ENCODE peak calls at places on chromosomes 12 and 14, in eight cellular contexts. One of them, this sample, is unnamed.

GRCh38 chr12:50550530-50551223 is 45.9 kb downstream of the DIP2B start:
- DNase-seq in cardiac muscle cell: no peak
- DNase-seq in mesendoderm: no peak
- DNase-seq in uterus: peak
- DNase-seq in astrocyte: peak
- DNase-seq in WERI-Rb-1: no peak
- DNase-seq in naive thymus-derived CD4-positive, alpha-beta T cell: no peak
- DNase-seq in body of pancreas: peak
- DNase-seq in this sample: no peak

GRCh38 chr12:6827437-6827894 is 741 bp upstream of the P3H3 start:
- DNase-seq in cardiac muscle cell: peak
- DNase-seq in mesendoderm: peak
- DNase-seq in uterus: peak
- DNase-seq in astrocyte: peak
- DNase-seq in WERI-Rb-1: peak
- DNase-seq in naive thymus-derived CD4-positive, alpha-beta T cell: no peak
- DNase-seq in body of pancreas: peak
- DNase-seq in this sample: peak

GRCh38 chr12:57583008-57583831 is 7.8 kb upstream of the PIP4K2C start:
- DNase-seq in cardiac muscle cell: peak
- DNase-seq in mesendoderm: peak
- DNase-seq in uterus: peak
- DNase-seq in astrocyte: peak
- DNase-seq in WERI-Rb-1: peak
- DNase-seq in naive thymus-derived CD4-positive, alpha-beta T cell: peak
- DNase-seq in body of pancreas: peak
- DNase-seq in this sample: peak

GRCh38 chr14:51443195-51444018 is 203.4 kb downstream of the TMX1 start:
- DNase-seq in cardiac muscle cell: no peak
- DNase-seq in mesendoderm: no peak
- DNase-seq in uterus: no peak
- DNase-seq in astrocyte: peak
- DNase-seq in WERI-Rb-1: no peak
- DNase-seq in naive thymus-derived CD4-positive, alpha-beta T cell: no peak
- DNase-seq in body of pancreas: no peak
- DNase-seq in this sample: no peak

GRCh38 chr14:75711134-75711795 is 50.2 kb downstream of the TTLL5 start:
- DNase-seq in cardiac muscle cell: peak
- DNase-seq in mesendoderm: peak
- DNase-seq in uterus: peak
- DNase-seq in astrocyte: peak
- DNase-seq in WERI-Rb-1: peak
- DNase-seq in naive thymus-derived CD4-positive, alpha-beta T cell: no peak
- DNase-seq in body of pancreas: peak
- DNase-seq in this sample: peak

GRCh38 chr14:65866422-65866821 is 453.9 kb downstream of the FUT8 start:
- DNase-seq in cardiac muscle cell: no peak
- DNase-seq in mesendoderm: no peak
- DNase-seq in uterus: no peak
- DNase-seq in astrocyte: no peak
- DNase-seq in WERI-Rb-1: no peak
- DNase-seq in naive thymus-derived CD4-positive, alpha-beta T cell: no peak
- DNase-seq in body of pancreas: no peak
- DNase-seq in this sample: no peak

GRCh38 chr12:110776410-110776809 is 33.7 kb upstream of the PPP1CC start:
- DNase-seq in cardiac muscle cell: no peak
- DNase-seq in mesendoderm: no peak
- DNase-seq in uterus: no peak
- DNase-seq in astrocyte: no peak
- DNase-seq in WERI-Rb-1: no peak
- DNase-seq in naive thymus-derived CD4-positive, alpha-beta T cell: no peak
- DNase-seq in body of pancreas: no peak
- DNase-seq in this sample: no peak

GRCh38 chr12:2902287-2902880 is 11.7 kb downstream of the TULP3 start:
- DNase-seq in cardiac muscle cell: peak
- DNase-seq in mesendoderm: peak
- DNase-seq in uterus: peak
- DNase-seq in astrocyte: peak
- DNase-seq in WERI-Rb-1: no peak
- DNase-seq in naive thymus-derived CD4-positive, alpha-beta T cell: no peak
- DNase-seq in body of pancreas: peak
- DNase-seq in this sample: peak

GRCh38 chr12:71371132-71371531 is 68.5 kb upstream of the LGR5 start:
- DNase-seq in cardiac muscle cell: no peak
- DNase-seq in mesendoderm: peak
- DNase-seq in uterus: no peak
- DNase-seq in astrocyte: no peak
- DNase-seq in WERI-Rb-1: no peak
- DNase-seq in naive thymus-derived CD4-positive, alpha-beta T cell: no peak
- DNase-seq in body of pancreas: no peak
- DNase-seq in this sample: no peak

GRCh38 chr12:57258977-57259970 is 8.3 kb upstream of the STAC3 start:
- DNase-seq in cardiac muscle cell: no peak
- DNase-seq in mesendoderm: no peak
- DNase-seq in uterus: no peak
- DNase-seq in astrocyte: peak
- DNase-seq in WERI-Rb-1: no peak
- DNase-seq in naive thymus-derived CD4-positive, alpha-beta T cell: no peak
- DNase-seq in body of pancreas: peak
- DNase-seq in this sample: no peak

GRCh38 chr12:63826002-63826585 is 18.4 kb upstream of the SRGAP1 start:
- DNase-seq in cardiac muscle cell: peak
- DNase-seq in mesendoderm: peak
- DNase-seq in uterus: no peak
- DNase-seq in astrocyte: peak
- DNase-seq in WERI-Rb-1: no peak
- DNase-seq in naive thymus-derived CD4-positive, alpha-beta T cell: no peak
- DNase-seq in body of pancreas: peak
- DNase-seq in this sample: no peak

GRCh38 chr14:75531256-75531655 is 9.0 kb downstream of the BATF start:
- DNase-seq in cardiac muscle cell: peak
- DNase-seq in mesendoderm: no peak
- DNase-seq in uterus: no peak
- DNase-seq in astrocyte: no peak
- DNase-seq in WERI-Rb-1: no peak
- DNase-seq in naive thymus-derived CD4-positive, alpha-beta T cell: no peak
- DNase-seq in body of pancreas: no peak
- DNase-seq in this sample: no peak

DNA sequence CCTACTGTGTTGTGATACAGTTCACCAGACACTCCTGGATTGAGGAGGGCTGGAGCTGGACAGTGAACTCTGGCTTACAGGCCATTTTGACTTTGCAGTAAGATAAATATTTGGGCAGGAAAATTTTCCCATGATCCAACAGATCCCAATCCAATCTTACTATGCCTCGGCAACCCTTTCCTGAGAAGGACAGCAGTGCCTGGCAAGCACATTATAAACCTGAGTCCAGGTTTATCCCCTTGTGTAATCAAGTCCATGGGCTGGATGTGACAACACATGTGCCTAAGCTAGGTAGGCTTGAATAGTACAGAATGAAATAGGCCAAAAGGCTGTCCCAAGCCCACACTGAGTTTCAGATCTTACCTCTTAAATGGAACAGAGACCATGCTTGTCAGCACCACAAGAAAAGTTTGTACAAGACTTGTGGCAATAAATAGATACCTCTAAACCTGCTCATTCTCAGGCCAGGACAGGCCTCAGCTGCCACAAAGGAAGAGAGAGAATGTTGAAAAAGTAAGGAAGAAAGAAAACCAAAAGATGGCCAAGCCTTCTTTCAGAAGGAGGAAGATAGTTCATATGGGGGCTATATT is 34.9 kb downstream of the CREBL2 start:
- DNase-seq in cardiac muscle cell: no peak
- DNase-seq in mesendoderm: no peak
- DNase-seq in uterus: no peak
- DNase-seq in astrocyte: no peak
- DNase-seq in WERI-Rb-1: no peak
- DNase-seq in naive thymus-derived CD4-positive, alpha-beta T cell: no peak
- DNase-seq in body of pancreas: no peak
- DNase-seq in this sample: no peak
- H3K27ac ChIP-seq in cardiac muscle cell: no peak
- H3K27ac ChIP-seq in mesendoderm: no peak
- H3K27ac ChIP-seq in uterus: no peak
- H3K27ac ChIP-seq in astrocyte: peak
- H3K27ac ChIP-seq in WERI-Rb-1: no peak
- H3K27ac ChIP-seq in naive thymus-derived CD4-positive, alpha-beta T cell: no peak
- H3K27ac ChIP-seq in body of pancreas: no peak
- H3K27ac ChIP-seq in this sample: no peak

DNA sequence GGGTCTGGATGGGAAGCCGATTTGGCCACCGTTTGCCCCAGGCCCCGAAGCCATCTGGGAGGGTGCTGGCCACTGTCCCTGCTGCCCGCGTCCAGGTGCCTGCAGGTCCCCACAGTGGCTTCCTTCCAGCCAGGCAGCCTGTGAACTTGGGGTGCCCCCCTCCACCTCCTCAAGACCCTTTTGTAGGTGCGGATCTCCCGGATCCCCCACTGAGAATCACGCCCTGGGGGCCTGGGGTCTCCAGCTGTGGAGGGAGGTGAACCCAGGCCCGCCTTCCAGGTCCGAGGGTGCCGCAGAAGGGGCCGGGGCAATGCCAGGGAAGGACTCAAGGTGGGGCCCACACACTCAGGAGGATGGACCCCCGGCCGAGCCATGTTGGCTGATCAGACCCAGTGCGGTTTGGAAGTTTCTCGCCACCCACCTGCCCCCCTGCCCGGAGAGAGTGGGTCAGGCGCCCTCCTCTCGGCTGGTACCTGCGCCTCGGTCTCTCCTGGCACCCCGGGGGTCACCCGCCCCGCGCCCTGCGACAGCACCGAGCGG is 1.7 kb downstream of the MMP17 start:
- DNase-seq in cardiac muscle cell: no peak
- DNase-seq in mesendoderm: peak
- DNase-seq in uterus: no peak
- DNase-seq in astrocyte: no peak
- DNase-seq in WERI-Rb-1: no peak
- DNase-seq in naive thymus-derived CD4-positive, alpha-beta T cell: no peak
- DNase-seq in body of pancreas: no peak
- DNase-seq in this sample: no peak
- H3K27ac ChIP-seq in cardiac muscle cell: no peak
- H3K27ac ChIP-seq in mesendoderm: no peak
- H3K27ac ChIP-seq in uterus: peak
- H3K27ac ChIP-seq in astrocyte: no peak
- H3K27ac ChIP-seq in WERI-Rb-1: peak
- H3K27ac ChIP-seq in naive thymus-derived CD4-positive, alpha-beta T cell: no peak
- H3K27ac ChIP-seq in body of pancreas: no peak
- H3K27ac ChIP-seq in this sample: peak

GRCh38 chr12:42631507-42631906 is 42.0 kb upstream of the PRICKLE1 start:
- DNase-seq in cardiac muscle cell: no peak
- DNase-seq in mesendoderm: no peak
- DNase-seq in uterus: no peak
- DNase-seq in astrocyte: no peak
- DNase-seq in WERI-Rb-1: no peak
- DNase-seq in naive thymus-derived CD4-positive, alpha-beta T cell: no peak
- DNase-seq in body of pancreas: no peak
- DNase-seq in this sample: no peak

GRCh38 chr12:42630323-42630722 is 40.8 kb upstream of the PRICKLE1 start:
- DNase-seq in cardiac muscle cell: no peak
- DNase-seq in mesendoderm: no peak
- DNase-seq in uterus: no peak
- DNase-seq in astrocyte: no peak
- DNase-seq in WERI-Rb-1: no peak
- DNase-seq in naive thymus-derived CD4-positive, alpha-beta T cell: no peak
- DNase-seq in body of pancreas: no peak
- DNase-seq in this sample: no peak

GRCh38 chr12:42625611-42626010 is 36.1 kb upstream of the PRICKLE1 start:
- DNase-seq in cardiac muscle cell: no peak
- DNase-seq in mesendoderm: no peak
- DNase-seq in uterus: no peak
- DNase-seq in astrocyte: no peak
- DNase-seq in WERI-Rb-1: no peak
- DNase-seq in naive thymus-derived CD4-positive, alpha-beta T cell: no peak
- DNase-seq in body of pancreas: no peak
- DNase-seq in this sample: no peak
- H3K27ac ChIP-seq in cardiac muscle cell: no peak
- H3K27ac ChIP-seq in mesendoderm: no peak
- H3K27ac ChIP-seq in uterus: no peak
- H3K27ac ChIP-seq in astrocyte: no peak
- H3K27ac ChIP-seq in WERI-Rb-1: no peak
- H3K27ac ChIP-seq in naive thymus-derived CD4-positive, alpha-beta T cell: no peak
- H3K27ac ChIP-seq in body of pancreas: no peak
- H3K27ac ChIP-seq in this sample: no peak

GRCh38 chr12:89353823-89354629 is 1.7 kb upstream of the DUSP6 start:
- DNase-seq in cardiac muscle cell: peak
- DNase-seq in mesendoderm: peak
- DNase-seq in uterus: peak
- DNase-seq in astrocyte: peak
- DNase-seq in WERI-Rb-1: peak
- DNase-seq in naive thymus-derived CD4-positive, alpha-beta T cell: peak
- DNase-seq in body of pancreas: peak
- DNase-seq in this sample: peak

GRCh38 chr12:89355243-89356068 is 3.2 kb upstream of the DUSP6 start:
- DNase-seq in cardiac muscle cell: no peak
- DNase-seq in mesendoderm: peak
- DNase-seq in uterus: no peak
- DNase-seq in astrocyte: no peak
- DNase-seq in WERI-Rb-1: no peak
- DNase-seq in naive thymus-derived CD4-positive, alpha-beta T cell: no peak
- DNase-seq in body of pancreas: no peak
- DNase-seq in this sample: no peak

GRCh38 chr12:89354630-89354931 is 2.3 kb upstream of the DUSP6 start:
- DNase-seq in cardiac muscle cell: peak
- DNase-seq in mesendoderm: peak
- DNase-seq in uterus: no peak
- DNase-seq in astrocyte: no peak
- DNase-seq in WERI-Rb-1: no peak
- DNase-seq in naive thymus-derived CD4-positive, alpha-beta T cell: no peak
- DNase-seq in body of pancreas: peak
- DNase-seq in this sample: no peak

GRCh38 chr12:89357297-89357730 is 5.0 kb upstream of the DUSP6 start:
- DNase-seq in cardiac muscle cell: peak
- DNase-seq in mesendoderm: peak
- DNase-seq in uterus: no peak
- DNase-seq in astrocyte: no peak
- DNase-seq in WERI-Rb-1: no peak
- DNase-seq in naive thymus-derived CD4-positive, alpha-beta T cell: no peak
- DNase-seq in body of pancreas: peak
- DNase-seq in this sample: no peak

DNA sequence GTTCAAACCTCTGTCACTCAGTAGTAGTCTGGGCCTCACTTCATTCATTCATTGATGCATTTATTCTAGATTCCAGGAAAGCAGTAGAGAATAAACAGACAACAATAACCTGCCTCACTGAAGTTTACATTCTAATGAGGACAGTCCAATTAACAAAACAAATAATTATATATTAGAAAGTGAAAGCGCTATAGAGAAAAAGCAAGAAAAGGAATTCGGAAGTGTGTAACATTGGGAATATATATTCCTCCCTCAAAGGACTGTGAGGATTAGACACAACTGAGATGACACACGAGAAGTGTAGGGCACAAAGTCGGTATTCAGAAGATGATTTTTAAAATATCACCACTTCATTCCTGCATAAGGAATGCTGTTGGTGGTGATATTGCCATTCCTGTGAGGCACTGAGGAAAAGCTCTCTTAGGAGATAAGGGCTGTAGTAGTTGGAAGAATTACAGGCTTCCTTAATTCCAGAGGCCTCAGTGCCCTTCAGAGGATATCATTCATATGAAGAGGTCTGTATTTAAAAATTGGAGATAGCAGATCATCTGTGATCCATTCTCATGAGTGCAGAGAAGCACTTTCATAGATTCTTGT is 3.9 kb upstream of the DUSP6 start:
- DNase-seq in cardiac muscle cell: peak
- DNase-seq in mesendoderm: peak
- DNase-seq in uterus: no peak
- DNase-seq in astrocyte: no peak
- DNase-seq in WERI-Rb-1: no peak
- DNase-seq in naive thymus-derived CD4-positive, alpha-beta T cell: no peak
- DNase-seq in body of pancreas: no peak
- DNase-seq in this sample: no peak
- H3K27ac ChIP-seq in cardiac muscle cell: peak
- H3K27ac ChIP-seq in mesendoderm: no peak
- H3K27ac ChIP-seq in uterus: no peak
- H3K27ac ChIP-seq in astrocyte: no peak
- H3K27ac ChIP-seq in WERI-Rb-1: no peak
- H3K27ac ChIP-seq in naive thymus-derived CD4-positive, alpha-beta T cell: no peak
- H3K27ac ChIP-seq in body of pancreas: peak
- H3K27ac ChIP-seq in this sample: no peak